ENCODE peak calls at places on chromosomes 2 and 18, in five cellular contexts. L is IMR-90, V is mesendoderm, Z is mesenchymal stem cell, D is neuronal stem cell. Y is an unnamed sample.

GRCh38 chr18:39435986-39436385 is 1870.4 kb upstream of the CELF4 start:
- DNase-seq in Z (no peak), L (no peak), D (no peak), V (no peak), Y (no peak)

GRCh38 chr2:115413796-115414195 is 971.4 kb downstream of the DPP10 start:
- DNase-seq in V (no peak), D (no peak), Z (peak), L (no peak), Y (no peak)

GRCh38 chr2:74321737-74322136 is 21.5 kb downstream of the SLC4A5 start:
- DNase-seq in D (no peak), L (no peak), V (no peak), Z (no peak), Y (no peak)

GRCh38 chr2:231521443-231521842 is 8.8 kb downstream of the NMUR1 start:
- DNase-seq in D (no peak), V (no peak), Z (no peak), L (no peak), Y (no peak)

GRCh38 chr2:231394201-231395141 is 1.0 kb upstream of the B3GNT7 start:
- DNase-seq in D (no peak), V (peak), L (no peak), Z (no peak), Y (peak)

GRCh38 chr2:177740718-177741117 is 331.9 kb downstream of the PDE11A start:
- DNase-seq in V (no peak), Z (peak), D (no peak), L (no peak), Y (no peak)

GRCh38 chr18:74416124-74416523 is 41.0 kb downstream of the DIPK1C start:
- DNase-seq in L (no peak), D (no peak), Z (no peak), V (no peak), Y (no peak)

GRCh38 chr2:32963941-32964340 is 17.2 kb downstream of the LTBP1 start:
- DNase-seq in D (no peak), V (no peak), L (peak), Z (no peak), Y (no peak)

GRCh38 chr18:24068945-24069693 is 54.6 kb downstream of the TTC39C start:
- DNase-seq in L (no peak), D (no peak), Z (no peak), V (no peak), Y (no peak)

GRCh38 chr2:154455201-154455600 is 243.3 kb upstream of the KCNJ3 start:
- DNase-seq in L (no peak), V (no peak), Z (no peak), D (no peak), Y (no peak)

GRCh38 chr18:30358545-30358944 is 684.0 kb downstream of the DSC3 start:
- DNase-seq in V (no peak), D (no peak), L (no peak), Z (peak), Y (no peak)

GRCh38 chr2:224884188-224884587 is 158.1 kb downstream of the DOCK10 start:
- DNase-seq in V (no peak), Z (peak), D (no peak), L (peak), Y (no peak)

GRCh38 chr2:98605076-98605475 is 3.2 kb downstream of the COA5 start:
- DNase-seq in L (no peak), V (no peak), Z (no peak), D (no peak), Y (no peak)

GRCh38 chr2:221997100-221997499 is 301.7 kb downstream of the PAX3 start:
- DNase-seq in D (no peak), L (peak), V (peak), Z (peak), Y (no peak)

GRCh38 chr2:241858206-241859016 is at the start of gene PDCD1:
- DNase-seq in D (no peak), V (peak), L (no peak), Z (no peak), Y (peak)

GRCh38 chr2:27123302-27124150 is at the start of gene ABHD1:
- DNase-seq in L (no peak), V (no peak), Z (peak), D (no peak), Y (peak)

GRCh38 chr2:212428685-212429480 is 109.7 kb downstream of the ERBB4 start:
- DNase-seq in Z (no peak), V (peak), D (peak), L (no peak), Y (no peak)

GRCh38 chr18:7725473-7725872 is 158.4 kb downstream of the PTPRM start:
- DNase-seq in L (no peak), V (no peak), D (no peak), Z (no peak), Y (no peak)

GRCh38 chr2:144477281-144477942 is 42.5 kb downstream of the ZEB2 start:
- DNase-seq in D (no peak), L (peak), Z (no peak), V (no peak), Y (no peak)

GRCh38 chr2:189763908-189764661 is 1.5 kb upstream of the OSGEPL1 start:
- DNase-seq in D (no peak), Z (peak), V (no peak), L (peak), Y (no peak)

GRCh38 chr18:61840324-61840723 is 52.5 kb downstream of the RNF152 start:
- DNase-seq in V (no peak), Z (no peak), L (no peak), D (no peak), Y (no peak)

GRCh38 chr18:33116376-33116775 is 324.1 kb downstream of the CCDC178 start:
- DNase-seq in D (no peak), Z (no peak), L (no peak), V (no peak), Y (no peak)

GRCh38 chr2:172510582-172510981 is 45.3 kb upstream of the PDK1 start:
- DNase-seq in D (no peak), Z (no peak), L (no peak), V (no peak), Y (no peak)

GRCh38 chr2:137123241-137123640 is 357.9 kb downstream of the THSD7B start:
- DNase-seq in D (no peak), L (no peak), Z (no peak), V (no peak), Y (no peak)

GRCh38 chr2:106127282-106127771 is 66.8 kb downstream of the UXS1 start:
- DNase-seq in Z (peak), D (no peak), L (peak), V (no peak), Y (no peak)

GRCh38 chr2:142033393-142033792 is 97.4 kb downstream of the LRP1B start:
- DNase-seq in L (no peak), V (no peak), D (no peak), Z (peak), Y (no peak)

GRCh38 chr2:36246320-36246990 is 109.1 kb upstream of the CRIM1 start:
- DNase-seq in V (no peak), D (no peak), Z (peak), L (no peak), Y (no peak)

GRCh38 chr2:215929602-215930335 is 83.6 kb downstream of the MREG start:
- DNase-seq in Z (peak), D (no peak), V (peak), L (peak), Y (no peak)

GRCh38 chr2:164589522-164589921 is 31.8 kb downstream of the GRB14 start:
- DNase-seq in V (no peak), Z (peak), L (no peak), D (no peak), Y (no peak)

GRCh38 chr2:96205238-96205637 is 3.4 kb downstream of the STARD7 start:
- DNase-seq in L (no peak), V (no peak), D (no peak), Z (no peak), Y (no peak)

GRCh38 chr2:45302011-45302325 is 292.7 kb upstream of the SIX2 start:
- DNase-seq in Z (no peak), D (no peak), L (no peak), V (no peak), Y (no peak)

GRCh38 chr18:54261894-54262293 is 7.4 kb upstream of the POLI start:
- DNase-seq in V (no peak), L (no peak), Z (no peak), D (no peak), Y (no peak)

GRCh38 chr2:71212336-71212735 is 14.6 kb downstream of the PAIP2B start:
- DNase-seq in V (no peak), L (no peak), D (no peak), Z (no peak), Y (no peak)

GRCh38 chr18:25146113-25146512 is 205.9 kb downstream of the ZNF521 start:
- DNase-seq in Z (no peak), D (no peak), L (no peak), V (no peak), Y (no peak)

GRCh38 chr18:49677762-49678398 is 116.0 kb downstream of the LIPG start:
- DNase-seq in D (no peak), L (no peak), V (no peak), Z (no peak), Y (no peak)

GRCh38 chr2:173658946-173659371 is 304.3 kb downstream of the CDCA7 start:
- DNase-seq in Z (no peak), D (no peak), L (peak), V (no peak), Y (no peak)

GRCh38 chr2:141641462-141641861 is 489.4 kb downstream of the LRP1B start:
- DNase-seq in V (no peak), D (no peak), L (peak), Z (peak), Y (no peak)

GRCh38 chr2:208224802-208225201 is 30.1 kb downstream of the IDH1 start:
- DNase-seq in D (no peak), V (no peak), Z (no peak), L (no peak), Y (no peak)

GRCh38 chr2:53969285-53970094 is 1.3 kb downstream of the PSME4 start:
- DNase-seq in D (no peak), Z (peak), L (peak), V (no peak), Y (no peak)

GRCh38 chr2:10036095-10036879 is 7.1 kb upstream of the KLF11 start:
- DNase-seq in D (no peak), V (no peak), Z (peak), L (peak), Y (no peak)

DNA sequence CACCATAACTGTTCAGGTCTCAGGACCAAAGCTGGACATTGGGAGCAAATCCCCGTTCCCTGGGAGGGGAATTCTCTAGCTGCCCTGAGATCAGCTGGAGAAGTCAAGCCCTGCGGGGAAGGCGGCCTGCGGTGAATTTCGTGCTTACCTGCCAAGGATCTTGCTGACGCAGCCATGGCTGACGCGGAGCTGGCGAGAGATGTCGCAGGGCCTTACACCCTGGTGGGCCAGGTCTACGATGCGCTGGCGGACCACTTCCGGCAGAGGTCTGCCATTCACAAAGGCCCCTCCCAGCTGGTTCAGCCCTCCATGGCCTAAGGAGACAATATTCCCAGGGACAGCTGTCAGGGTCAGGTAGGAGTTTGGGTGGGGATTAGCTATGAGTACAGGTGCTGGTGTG is 32.1 kb downstream of the PAX8 start:
- DNase-seq in D (no peak), L (no peak), V (no peak), Z (no peak), Y (no peak)
- H4K8ac ChIP-seq in D (no peak), L (no peak), V (no peak), Z (no peak), Y (no peak)

DNA sequence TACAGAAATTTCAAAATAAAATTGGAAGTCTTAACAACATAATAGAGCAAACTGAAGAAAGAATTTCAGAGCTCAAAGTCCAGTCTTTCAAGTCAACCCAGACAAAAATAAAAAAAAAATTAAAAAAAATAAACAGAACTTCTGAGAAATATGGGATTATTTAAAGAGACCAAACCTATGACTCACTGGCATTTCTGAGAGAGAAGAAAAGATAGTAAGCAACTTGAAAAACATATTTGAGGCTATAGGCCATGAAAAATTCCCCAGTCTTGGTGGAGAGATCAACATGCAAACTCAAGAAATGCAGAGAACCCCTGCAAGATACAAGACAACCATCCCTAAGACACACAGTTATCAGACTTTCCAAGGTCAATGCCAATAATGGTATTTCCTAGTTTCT is 167.4 kb downstream of the RNF144A start:
- DNase-seq in L (no peak), Z (no peak), V (no peak), D (no peak), Y (no peak)
- H3K27ac ChIP-seq in L (no peak), Z (no peak), V (no peak), D (no peak), Y (no peak)

DNA sequence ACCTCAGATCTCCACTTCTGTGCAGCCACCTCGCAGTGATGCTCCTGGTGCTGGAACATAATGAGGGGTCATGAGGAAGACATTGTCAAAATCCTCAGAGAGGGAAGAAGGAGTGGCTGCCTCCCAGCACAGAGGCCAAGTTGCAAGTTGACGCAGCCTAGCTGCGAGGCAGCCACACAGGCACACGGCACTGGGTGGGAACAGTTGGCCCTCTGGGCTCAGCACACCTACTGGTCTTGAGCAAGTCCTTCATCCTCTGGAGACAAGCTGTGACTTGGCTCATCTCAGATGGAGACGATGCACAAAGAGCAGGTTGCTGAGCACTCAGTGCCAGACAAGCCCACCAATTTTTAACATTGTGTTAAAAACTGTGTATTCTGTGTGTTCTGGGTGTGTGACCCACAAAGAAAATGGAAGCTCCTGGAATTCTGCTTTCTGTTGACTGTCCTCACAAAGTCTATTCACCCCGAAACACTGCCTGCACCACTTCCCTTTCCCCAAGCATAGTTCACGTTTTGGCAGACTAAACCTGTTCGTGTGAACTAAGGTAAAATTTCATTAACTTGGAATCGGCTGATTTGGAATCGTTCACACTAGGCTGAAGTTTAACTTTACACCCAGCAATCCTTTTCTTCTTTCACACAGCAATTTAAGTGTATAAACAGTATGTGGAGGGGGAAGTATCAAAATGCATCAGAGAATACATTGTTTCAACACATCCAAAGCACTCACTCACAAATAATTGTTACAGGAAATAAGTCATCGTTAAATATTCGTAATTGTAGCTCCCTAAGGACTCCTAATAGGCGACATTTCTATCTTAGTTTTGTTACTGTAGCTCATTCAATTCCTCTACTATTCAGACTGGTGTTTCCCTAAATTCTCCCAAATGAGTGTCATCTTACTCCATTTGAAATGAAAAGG is 266.6 kb upstream of the ID2 start:
- DNase-seq in Z (no peak), D (no peak), L (no peak), V (no peak), Y (no peak)
- H3K23ac ChIP-seq in Z (no peak), D (no peak), L (no peak), V (no peak), Y (no peak)

GRCh38 chr2:240247868-240248820 is 107.7 kb upstream of the OTOS start:
- DNase-seq in L (no peak), D (no peak), Z (no peak), V (no peak), Y (peak)
- H4K8ac ChIP-seq in L (no peak), D (no peak), Z (peak), V (no peak), Y (no peak)

GRCh38 chr18:57352271-57352701 is at the start of gene ST8SIA3:
- DNase-seq in V (no peak), L (no peak), Z (no peak), D (no peak), Y (no peak)

GRCh38 chr18:57353137-57353939 is 981 bp downstream of the ST8SIA3 start:
- DNase-seq in D (peak), L (no peak), V (peak), Z (no peak), Y (no peak)

GRCh38 chr18:57352761-57353136 is 392 bp downstream of the ST8SIA3 start:
- DNase-seq in V (peak), L (no peak), Z (no peak), D (peak), Y (peak)

GRCh38 chr18:57359433-57359832 is 7.1 kb downstream of the ST8SIA3 start:
- DNase-seq in D (no peak), L (no peak), V (no peak), Z (no peak), Y (no peak)

GRCh38 chr18:57353940-57354461 is 1.6 kb downstream of the ST8SIA3 start:
- DNase-seq in Z (peak), V (peak), L (peak), D (peak), Y (peak)
- H3K27ac ChIP-seq in Z (no peak), V (no peak), L (no peak), D (peak), Y (no peak)

DNA sequence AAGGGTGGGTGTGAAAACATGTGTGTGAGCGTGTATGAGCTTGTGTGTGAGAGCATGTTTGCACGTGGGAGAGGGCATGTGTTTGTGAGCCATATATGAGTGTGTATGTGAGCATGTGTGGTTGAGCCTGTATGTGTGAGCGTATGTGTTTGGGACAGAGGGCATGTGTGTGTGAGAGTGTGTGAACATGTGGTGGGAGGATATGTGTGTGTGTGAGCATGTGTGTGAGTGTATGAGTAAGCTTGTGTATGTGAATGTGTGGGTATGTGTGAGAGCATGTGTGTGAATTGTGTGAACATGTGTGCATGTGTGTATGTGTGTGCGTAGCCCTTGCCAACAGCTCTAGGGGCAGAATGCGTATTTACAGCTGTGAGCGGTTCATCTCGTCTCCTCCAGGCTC is 163.0 kb downstream of the TMEM200C start:
- DNase-seq in V (no peak), L (no peak), D (no peak), Z (no peak), Y (no peak)
- H3K23ac ChIP-seq in V (no peak), L (no peak), D (peak), Z (no peak), Y (no peak)

DNA sequence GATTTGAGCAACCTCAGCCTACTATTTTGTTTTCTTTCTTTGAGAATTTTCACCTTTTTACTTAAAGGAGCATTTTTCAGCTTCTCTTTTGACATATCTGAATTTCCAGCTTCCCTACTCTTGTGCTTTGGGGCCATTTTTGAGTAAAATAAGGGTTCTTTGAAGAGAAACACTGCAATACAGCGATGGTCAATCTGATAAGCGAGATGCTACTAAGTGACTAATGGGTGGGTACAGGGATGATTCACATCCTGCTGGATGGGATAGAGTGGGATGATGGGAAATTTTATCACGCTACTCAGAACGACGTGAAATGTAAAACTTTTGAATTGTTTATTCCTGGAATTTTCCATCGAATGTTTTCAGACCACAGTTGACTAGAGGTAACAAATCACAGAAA is 211.5 kb downstream of the TMEM247 start:
- DNase-seq in Z (peak), V (no peak), D (no peak), L (peak), Y (no peak)
- H4K8ac ChIP-seq in Z (no peak), V (no peak), D (no peak), L (peak), Y (no peak)